ENCODE peak calls at places on chromosomes 6 and 20, in seven cellular contexts. M, N, H, Z, B, C and F are unnamed samples.

GRCh38 chr6:152573762-152574161 is 63.4 kb downstream of the SYNE1 start:
- DNase-seq in M (no peak), N (no peak), H (no peak), Z (no peak), B (no peak), C (no peak), F (no peak)

GRCh38 chr6:19209202-19209601 is 628.0 kb upstream of the ID4 start:
- DNase-seq in M (no peak), N (no peak), H (no peak), Z (no peak), B (no peak), C (no peak), F (no peak)

GRCh38 chr6:11386726-11387125 is 150.8 kb upstream of the TMEM170B start:
- DNase-seq in M (no peak), N (no peak), H (no peak), Z (no peak), B (no peak), C (no peak), F (no peak)

GRCh38 chr6:99349620-99350141 is at the start of gene FAXC:
- DNase-seq in M (peak), N (no peak), H (no peak), Z (peak), B (no peak), C (peak), F (peak)

GRCh38 chr20:46767127-46767761 is 57.8 kb downstream of the SLC2A10 start:
- DNase-seq in M (peak), N (no peak), H (no peak), Z (peak), B (no peak), C (no peak), F (no peak)

GRCh38 chr6:47168176-47168575 is 126.0 kb upstream of the ADGRF1 start:
- DNase-seq in M (peak), N (no peak), H (peak), Z (no peak), B (no peak), C (no peak), F (peak)

GRCh38 chr6:73731285-73731684 is 35.3 kb downstream of the CD109 start:
- DNase-seq in M (no peak), N (no peak), H (no peak), Z (no peak), B (no peak), C (no peak), F (no peak)

GRCh38 chr20:43941476-43942212 is 27.0 kb downstream of the TOX2 start:
- DNase-seq in M (peak), N (no peak), H (no peak), Z (no peak), B (no peak), C (no peak), F (peak)

GRCh38 chr6:159463440-159463839 is 229.6 kb downstream of the SOD2 start:
- DNase-seq in M (peak), N (no peak), H (no peak), Z (no peak), B (no peak), C (no peak), F (no peak)

GRCh38 chr6:144712541-144712940 is 427.4 kb downstream of the UTRN start:
- DNase-seq in M (peak), N (no peak), H (peak), Z (no peak), B (no peak), C (no peak), F (no peak)

GRCh38 chr20:51338692-51339440 is 203.7 kb downstream of the NFATC2 start:
- DNase-seq in M (peak), N (no peak), H (no peak), Z (no peak), B (no peak), C (no peak), F (peak)

GRCh38 chr6:150006961-150007464 is 18.3 kb downstream of the RAET1L start:
- DNase-seq in M (peak), N (no peak), H (no peak), Z (no peak), B (no peak), C (no peak), F (no peak)

DNA sequence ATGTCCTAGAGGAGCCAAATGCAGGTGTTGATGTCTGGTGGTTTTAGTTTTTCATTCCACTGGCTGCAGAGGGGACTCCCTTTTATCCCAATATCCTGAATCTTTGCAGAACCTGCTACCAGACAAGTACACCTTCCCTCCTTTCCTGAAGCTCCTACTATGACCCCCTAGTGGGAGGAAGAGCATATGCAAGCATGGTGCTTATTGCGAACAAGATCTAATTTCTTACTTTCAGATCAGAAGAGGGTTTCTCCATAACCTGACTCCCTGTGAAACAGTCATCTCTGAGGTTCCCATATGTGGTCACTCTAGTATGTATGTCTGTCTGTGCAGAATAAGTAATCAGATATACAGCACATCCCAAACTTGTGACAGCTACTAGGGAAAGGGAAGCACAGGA is 277.2 kb downstream of the ARHGAP18 start:
- DNase-seq in M (peak), N (no peak), H (no peak), Z (no peak), B (no peak), C (no peak), F (no peak)
- TF ChIP-seq CTCF in M (no peak), N (no peak), H (peak), Z (peak), B (no peak), C (no peak), F (peak)

DNA sequence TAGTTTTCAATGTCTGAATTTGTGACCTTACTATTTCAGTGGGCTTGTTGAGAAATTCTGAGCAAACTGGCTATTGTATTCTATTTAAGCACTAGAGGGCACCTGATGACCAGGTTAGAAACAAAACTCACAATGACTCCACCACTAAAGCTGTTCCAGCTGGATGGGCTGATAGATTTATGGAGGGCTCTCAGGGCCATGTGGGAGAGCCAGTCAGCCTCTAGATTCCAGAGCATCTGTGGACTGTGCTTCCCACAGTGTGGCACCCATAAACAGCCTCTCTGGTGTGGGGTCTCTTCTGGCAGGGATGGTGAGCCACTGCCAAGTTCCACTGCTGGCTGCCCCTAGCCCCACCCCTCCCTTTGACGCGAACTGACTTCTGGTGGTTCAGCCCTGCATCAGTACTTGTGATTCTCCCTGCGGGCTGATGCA is 29.2 kb downstream of the C6orf58 start:
- DNase-seq in M (peak), N (no peak), H (peak), Z (no peak), B (no peak), C (no peak), F (no peak)
- TF ChIP-seq CTCF in M (peak), N (no peak), H (peak), Z (peak), B (peak), C (no peak), F (peak)

GRCh38 chr6:44630125-44631028 is 242.9 kb downstream of the CDC5L start:
- DNase-seq in M (peak), N (no peak), H (no peak), Z (peak), B (peak), C (peak), F (no peak)
- TF ChIP-seq CTCF in M (peak), N (no peak), H (peak), Z (peak), B (peak), C (peak), F (peak)

GRCh38 chr6:16238057-16238657 is at the start of gene GMPR:
- DNase-seq in M (peak), N (peak), H (no peak), Z (peak), B (peak), C (peak), F (no peak)

GRCh38 chr6:16237242-16237641 is 1.1 kb upstream of the GMPR start:
- DNase-seq in M (no peak), N (no peak), H (no peak), Z (no peak), B (no peak), C (no peak), F (no peak)

GRCh38 chr6:16239798-16240123 is 1.4 kb downstream of the GMPR start:
- DNase-seq in M (no peak), N (no peak), H (no peak), Z (no peak), B (no peak), C (no peak), F (no peak)

GRCh38 chr6:16239090-16239797 is 857 bp downstream of the GMPR start:
- DNase-seq in M (peak), N (peak), H (no peak), Z (no peak), B (peak), C (peak), F (no peak)

GRCh38 chr6:16238658-16239089 is 287 bp downstream of the GMPR start:
- DNase-seq in M (no peak), N (peak), H (no peak), Z (no peak), B (no peak), C (no peak), F (no peak)
- TF ChIP-seq CTCF in M (no peak), N (no peak), H (no peak), Z (no peak), B (no peak), C (no peak), F (no peak)

GRCh38 chr20:57264151-57264792 is 2.2 kb downstream of the BMP7 start:
- DNase-seq in M (no peak), N (no peak), H (no peak), Z (no peak), B (no peak), C (no peak), F (no peak)
- TF ChIP-seq CTCF in M (no peak), N (no peak), H (no peak), Z (no peak), B (no peak), C (no peak), F (no peak)

GRCh38 chr20:57025261-57025660 is 241.2 kb downstream of the BMP7 start:
- DNase-seq in M (no peak), N (no peak), H (no peak), Z (no peak), B (no peak), C (no peak), F (peak)

GRCh38 chr20:57027752-57028151 is 238.7 kb downstream of the BMP7 start:
- DNase-seq in M (no peak), N (no peak), H (no peak), Z (no peak), B (no peak), C (no peak), F (peak)

GRCh38 chr20:57024849-57025248 is 241.6 kb downstream of the BMP7 start:
- DNase-seq in M (no peak), N (no peak), H (no peak), Z (no peak), B (no peak), C (no peak), F (peak)

GRCh38 chr20:57023997-57024396 is 242.4 kb downstream of the BMP7 start:
- DNase-seq in M (no peak), N (no peak), H (no peak), Z (no peak), B (no peak), C (no peak), F (peak)

DNA sequence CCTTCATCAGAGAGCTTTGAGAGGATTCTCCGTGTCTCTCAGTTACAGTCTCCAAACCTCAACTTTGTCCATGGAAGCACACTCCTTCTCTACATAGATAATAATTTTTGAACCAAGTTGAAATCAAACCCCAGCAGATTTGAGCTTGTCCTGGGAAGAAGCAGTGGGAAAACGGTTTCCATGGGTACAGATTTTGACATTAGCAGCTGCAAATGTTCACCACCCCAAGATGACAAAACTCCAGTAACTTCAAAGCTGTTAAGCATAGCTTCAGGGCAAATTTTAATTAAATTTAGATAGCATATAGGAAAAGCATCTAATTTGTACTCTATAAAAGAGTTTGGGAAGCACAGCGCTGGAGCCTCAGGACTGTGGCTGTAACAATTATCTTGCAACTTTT is 240.8 kb downstream of the BMP7 start:
- DNase-seq in M (no peak), N (no peak), H (no peak), Z (no peak), B (no peak), C (no peak), F (no peak)
- TF ChIP-seq CTCF in M (no peak), N (no peak), H (no peak), Z (no peak), B (no peak), C (no peak), F (no peak)